ENCODE peak calls at places on chromosomes 12 and 14, in five cellular contexts. Z is SK-N-DZ, U is neuronal stem cell, I is stromal cell of bone marrow, H is PC-9. B is an unnamed sample.

GRCh38 chr14:90846511-90846910 is 30.3 kb upstream of the TTC7B start:
- DNase-seq in I (peak), H (no peak), Z (no peak), U (no peak), B (no peak)

GRCh38 chr12:14280921-14281320 is 84.6 kb upstream of the ATF7IP start:
- DNase-seq in U (no peak), H (no peak), Z (no peak), I (no peak), B (no peak)

GRCh38 chr12:4579305-4580097 is 17.5 kb downstream of the DYRK4 start:
- DNase-seq in Z (peak), H (no peak), I (no peak), U (peak), B (peak)

GRCh38 chr12:57744194-57744776 is 554 bp upstream of the TSPAN31 start:
- DNase-seq in U (no peak), Z (no peak), I (peak), H (peak), B (no peak)

GRCh38 chr12:85644508-85644907 is 191.7 kb downstream of the RASSF9 start:
- DNase-seq in H (no peak), U (no peak), Z (no peak), I (no peak), B (no peak)

GRCh38 chr12:72296389-72296788 is 24.2 kb downstream of the TRHDE start:
- DNase-seq in U (no peak), Z (no peak), I (no peak), H (peak), B (peak)

GRCh38 chr14:79568566-79568965 is 642.7 kb downstream of the DIO2 start:
- DNase-seq in U (no peak), H (no peak), I (no peak), Z (no peak), B (no peak)

GRCh38 chr12:87086118-87086891 is 830.1 kb upstream of the MGAT4C start:
- DNase-seq in U (no peak), H (no peak), Z (no peak), I (peak), B (no peak)

GRCh38 chr12:55931780-55932545 is 1.0 kb downstream of the DGKA start:
- DNase-seq in U (no peak), H (peak), Z (no peak), I (no peak), B (no peak)

GRCh38 chr12:122862110-122862634 is 26.9 kb downstream of the HIP1R start:
- DNase-seq in I (no peak), Z (no peak), U (no peak), H (no peak), B (no peak)

GRCh38 chr12:92718483-92718985 is 15.7 kb downstream of the PLEKHG7 start:
- DNase-seq in Z (no peak), I (no peak), H (no peak), U (no peak), B (no peak)

GRCh38 chr12:71764587-71765321 is 10.1 kb downstream of the RAB21 start:
- DNase-seq in U (no peak), Z (no peak), H (no peak), I (no peak), B (no peak)

GRCh38 chr12:122825773-122826724 is 9.2 kb upstream of the HIP1R start:
- DNase-seq in I (no peak), U (no peak), Z (no peak), H (no peak), B (no peak)

GRCh38 chr12:130204441-130204840 is 42.2 kb downstream of the FZD10 start:
- DNase-seq in U (no peak), I (no peak), Z (no peak), H (no peak), B (no peak)

GRCh38 chr12:130214686-130215370 is 52.6 kb downstream of the FZD10 start:
- DNase-seq in Z (no peak), H (no peak), U (no peak), I (no peak), B (no peak)

GRCh38 chr12:100163416-100164152 is 20.9 kb upstream of the BLTP3B start:
- DNase-seq in H (peak), Z (peak), I (no peak), U (peak), B (peak)

GRCh38 chr12:111803038-111803626 is 36.4 kb downstream of the ALDH2 start:
- DNase-seq in U (no peak), I (no peak), Z (no peak), H (no peak), B (no peak)

GRCh38 chr14:88695873-88696272 is 96.9 kb downstream of the EML5 start:
- DNase-seq in Z (no peak), H (no peak), U (no peak), I (no peak), B (no peak)

GRCh38 chr14:75044760-75045159 is 6.5 kb downstream of the MLH3 start:
- DNase-seq in I (no peak), H (no peak), Z (no peak), U (no peak), B (no peak)

GRCh38 chr12:11815397-11815796 is 165.9 kb downstream of the ETV6 start:
- DNase-seq in Z (no peak), U (no peak), H (no peak), I (no peak), B (no peak)

GRCh38 chr14:53032161-53032803 is 81.4 kb upstream of the FERMT2 start:
- DNase-seq in U (peak), Z (no peak), H (peak), I (peak), B (peak)

GRCh38 chr12:31929140-31929526 is 30.1 kb upstream of the RESF1 start:
- DNase-seq in I (no peak), Z (no peak), H (no peak), U (no peak), B (no peak)

GRCh38 chr12:124273630-124274029 is 21.3 kb upstream of the RFLNA start:
- DNase-seq in H (no peak), I (no peak), Z (peak), U (no peak), B (peak)

GRCh38 chr14:80787876-80788275 is 153.7 kb downstream of the CEP128 start:
- DNase-seq in I (no peak), H (no peak), U (no peak), Z (no peak), B (peak)

GRCh38 chr12:121130866-121131373 is 1.8 kb upstream of the P2RX7 start:
- DNase-seq in Z (no peak), H (no peak), I (no peak), U (no peak), B (no peak)

GRCh38 chr12:24111591-24111990 is 162.1 kb upstream of the SOX5 start:
- DNase-seq in Z (no peak), I (peak), U (no peak), H (no peak), B (peak)

GRCh38 chr14:30873308-30874119 is 845 bp upstream of the COCH start:
- DNase-seq in U (no peak), Z (no peak), H (no peak), I (no peak), B (no peak)

GRCh38 chr12:54277823-54278276 is 2.1 kb downstream of the CBX5 start:
- DNase-seq in U (no peak), H (no peak), I (peak), Z (no peak), B (no peak)

GRCh38 chr14:81096656-81097055 is 124.1 kb downstream of the GTF2A1 start:
- DNase-seq in I (no peak), Z (no peak), U (no peak), H (no peak), B (no peak)

GRCh38 chr12:112513496-112513895 is 94.7 kb downstream of the PTPN11 start:
- DNase-seq in Z (no peak), U (no peak), H (no peak), I (no peak), B (no peak)

GRCh38 chr12:109563291-109564284 is 9.7 kb downstream of the MMAB start:
- DNase-seq in U (no peak), Z (no peak), I (no peak), H (no peak), B (no peak)